ENCODE peak calls at places on chromosomes 11 and 22, in four cellular contexts. Z is heart left ventricle, F is heart right ventricle, V is mammary epithelial cell. P is an unnamed sample.
A peak's percentile ranks its signal among the peaks of the same experiment; 100 is the strongest.

GRCh38 chr11:123235117-123235686 is 40.2 kb upstream of the CLMP start:
- DNase-seq in F (peak; percentile 53), V (no peak), Z (peak; percentile 71), P (peak; percentile 69)

GRCh38 chr11:122743949-122744876 is 88.7 kb downstream of the UBASH3B start:
- DNase-seq in F (no peak), V (no peak), Z (no peak), P (no peak)

GRCh38 chr11:47863189-47863892 is 15.2 kb upstream of the NUP160 start:
- DNase-seq in Z (no peak), F (no peak), V (no peak), P (peak; percentile 89)

GRCh38 chr11:126060651-126061220 is 1.9 kb downstream of the CDON start:
- DNase-seq in V (no peak), F (no peak), Z (no peak), P (no peak)

GRCh38 chr11:92206441-92206840 is 18.2 kb upstream of the FAT3 start:
- DNase-seq in V (no peak), F (no peak), Z (no peak), P (no peak)

GRCh38 chr22:46996595-46997310 is 234.3 kb downstream of the TBC1D22A start:
- DNase-seq in V (peak; percentile 3), F (no peak), Z (no peak), P (no peak)

GRCh38 chr22:27999876-28000275 is 80.8 kb upstream of the PITPNB start:
- DNase-seq in V (no peak), F (no peak), Z (no peak), P (no peak)

GRCh38 chr11:17719028-17719939 is at the start of gene MYOD1:
- DNase-seq in V (no peak), Z (no peak), F (no peak), P (peak; percentile 5)

GRCh38 chr11:446886-447285 is 3.2 kb upstream of the PTDSS2 start:
- DNase-seq in F (no peak), Z (peak; percentile 61), V (peak; percentile 60), P (no peak)

GRCh38 chr11:61725632-61726280 is 26.7 kb upstream of the MYRF start:
- DNase-seq in V (peak; percentile 29), Z (no peak), F (no peak), P (peak; percentile 77)

GRCh38 chr11:65915821-65916251 is 3.0 kb downstream of the C11orf68 start:
- DNase-seq in Z (peak; percentile 87), V (peak; percentile 94), F (peak; percentile 70), P (peak; percentile 98)
- H3K4me3 ChIP-seq in Z (peak overlapping the region; percentile 14), V (no peak overlapping the region), F (no peak overlapping the region), P (peak overlapping the region; percentile 85)

GRCh38 chr11:75350743-75351540 is 519 bp downstream of the ARRB1 start:
- DNase-seq in V (no peak), F (peak; percentile 57), Z (peak; percentile 81), P (peak; percentile 48)
- TF ChIP-seq CTCF in V (no peak), F (no peak), Z (no peak), P (no peak)

DNA sequence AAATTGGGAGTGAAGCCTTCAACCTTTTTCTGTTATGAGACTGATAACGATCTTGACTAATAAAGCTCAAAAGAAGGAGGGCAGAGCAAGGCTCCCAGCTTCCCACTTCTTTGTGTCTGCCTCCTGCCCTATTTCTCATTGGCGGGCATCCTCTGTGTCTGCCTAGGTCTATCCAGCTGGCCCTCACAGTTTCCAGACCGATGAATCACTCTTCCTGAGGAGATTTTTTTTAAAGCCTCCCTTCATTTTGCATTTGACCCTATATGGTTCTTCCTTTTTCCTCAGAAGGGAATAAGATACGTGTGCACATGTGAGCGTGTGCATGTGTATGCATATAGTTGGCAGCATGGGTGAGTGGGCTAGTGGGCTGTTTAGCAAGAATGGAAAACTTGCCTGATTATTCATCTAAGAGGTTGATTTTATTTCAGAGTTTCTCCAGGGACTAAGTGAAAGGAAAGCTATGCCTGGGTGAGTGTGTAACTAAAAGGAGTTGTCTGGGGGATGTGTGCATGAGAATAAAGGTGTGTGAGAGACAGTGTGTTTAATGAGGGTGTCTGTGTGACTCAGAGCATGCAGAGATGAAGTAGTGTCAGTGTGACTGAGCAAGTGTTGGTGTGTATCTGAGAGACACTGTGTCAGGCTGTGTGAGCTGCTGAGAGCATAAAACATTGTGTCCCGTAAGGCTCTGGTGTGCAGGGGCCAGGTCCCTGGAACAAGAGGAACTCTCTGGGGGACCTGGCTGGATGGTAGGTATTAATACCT is 12.2 kb downstream of the PHLDB1 start:
- DNase-seq in F (no peak), Z (peak; percentile 55), V (peak; percentile 94), P (peak; percentile 96)
- H3K4me3 ChIP-seq in F (no peak overlapping the region), Z (no peak overlapping the region), V (no peak overlapping the region), P (peak overlapping the region; percentile 15)

GRCh38 chr11:102930451-102930850 is 25.1 kb downstream of the MMP13 start:
- DNase-seq in V (no peak), F (no peak), Z (no peak), P (no peak)
- TF ChIP-seq CTCF in V (no peak), F (no peak), Z (no peak), P (no peak)

GRCh38 chr11:65558002-65558784 is at the start of gene LTBP3:
- DNase-seq in Z (peak; percentile 92), V (peak; percentile 77), F (peak; percentile 87), P (peak; percentile 71)

GRCh38 chr11:65555693-65556231 is 2.4 kb downstream of the LTBP3 start:
- DNase-seq in V (peak; percentile 92), Z (peak; percentile 80), F (peak; percentile 62), P (peak; percentile 93)

GRCh38 chr11:65554842-65555395 is 3.2 kb downstream of the LTBP3 start:
- DNase-seq in V (no peak), F (no peak), Z (no peak), P (no peak)

GRCh38 chr11:65557280-65558001 is 718 bp downstream of the LTBP3 start:
- DNase-seq in V (no peak), Z (no peak), F (peak; percentile 43), P (no peak)

DNA sequence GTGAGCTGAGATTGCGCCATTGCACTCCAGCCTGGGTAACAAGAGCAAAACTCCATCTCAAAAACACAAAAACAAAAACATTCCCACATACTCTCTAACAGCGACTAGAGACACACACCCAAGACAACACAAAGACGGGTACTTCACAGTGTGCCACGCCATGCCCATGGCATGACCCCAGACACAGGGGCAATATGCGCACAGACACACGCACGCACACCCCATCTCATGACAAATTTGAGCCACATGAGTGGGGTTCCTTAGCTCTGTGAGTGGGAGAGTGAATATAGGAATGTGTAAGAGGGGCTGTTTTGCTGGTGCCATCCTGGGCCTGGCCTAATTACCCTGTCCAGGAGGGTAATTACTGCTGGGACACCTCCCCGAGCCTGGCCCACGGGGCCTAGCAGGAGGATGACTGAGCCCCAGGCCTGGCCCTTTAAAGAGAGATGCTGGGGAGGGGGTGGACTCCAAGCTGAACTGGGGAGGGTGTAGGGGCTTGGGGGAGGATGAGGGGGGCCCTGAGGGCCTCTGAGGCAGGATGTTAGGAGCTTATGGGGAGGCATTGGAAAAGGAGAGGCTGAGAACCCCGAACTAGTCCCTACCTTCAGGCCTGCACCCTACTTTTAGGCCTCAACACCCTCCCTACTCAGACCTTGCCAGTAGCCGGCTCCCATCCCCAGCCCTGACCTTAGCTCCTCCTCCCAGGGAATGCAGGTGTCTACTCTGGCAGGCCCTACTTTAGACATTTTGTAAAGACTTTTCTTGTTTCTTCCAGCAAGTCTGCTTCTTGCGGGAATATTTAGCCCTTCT is 1.5 kb downstream of the LTBP3 start:
- DNase-seq in F (no peak), V (peak; percentile 34), Z (no peak), P (no peak)
- H3K4me3 ChIP-seq in F (peak overlapping the region; percentile 73), V (peak overlapping the region; percentile 31), Z (peak overlapping the region; percentile 66), P (peak overlapping the region; percentile 54)

GRCh38 chr11:23112987-23113886 is 253.0 kb upstream of the CCDC179 start:
- DNase-seq in V (peak; percentile 41), Z (peak; percentile 29), F (no peak), P (peak; percentile 48)
- TF ChIP-seq CTCF in V (peak; percentile 44), Z (no peak), F (no peak), P (peak; percentile 57)

DNA sequence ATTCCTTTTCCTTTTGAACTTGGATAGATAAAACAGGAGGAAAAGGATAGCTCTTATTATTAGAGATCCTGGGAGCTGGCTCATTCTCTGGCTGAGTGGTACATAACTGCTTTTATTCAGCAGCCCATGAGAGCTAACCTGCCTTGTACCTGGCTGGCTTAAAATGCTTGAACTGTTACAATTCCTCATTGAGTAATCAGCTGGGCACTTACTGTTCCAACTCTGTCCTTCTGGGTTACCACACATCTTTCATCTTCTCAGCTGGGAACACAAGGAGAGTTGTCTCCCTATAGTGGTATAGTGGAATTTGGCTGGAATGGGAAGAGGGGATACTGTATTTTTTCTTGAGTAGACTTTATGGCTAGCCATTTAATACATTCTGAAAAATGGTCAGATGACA is 39.8 kb upstream of the SPTBN2 start:
- DNase-seq in V (peak; percentile 61), F (no peak), Z (no peak), P (peak; percentile 4)
- H3K4me3 ChIP-seq in V (no peak overlapping the region), F (no peak overlapping the region), Z (no peak overlapping the region), P (no peak overlapping the region)

DNA sequence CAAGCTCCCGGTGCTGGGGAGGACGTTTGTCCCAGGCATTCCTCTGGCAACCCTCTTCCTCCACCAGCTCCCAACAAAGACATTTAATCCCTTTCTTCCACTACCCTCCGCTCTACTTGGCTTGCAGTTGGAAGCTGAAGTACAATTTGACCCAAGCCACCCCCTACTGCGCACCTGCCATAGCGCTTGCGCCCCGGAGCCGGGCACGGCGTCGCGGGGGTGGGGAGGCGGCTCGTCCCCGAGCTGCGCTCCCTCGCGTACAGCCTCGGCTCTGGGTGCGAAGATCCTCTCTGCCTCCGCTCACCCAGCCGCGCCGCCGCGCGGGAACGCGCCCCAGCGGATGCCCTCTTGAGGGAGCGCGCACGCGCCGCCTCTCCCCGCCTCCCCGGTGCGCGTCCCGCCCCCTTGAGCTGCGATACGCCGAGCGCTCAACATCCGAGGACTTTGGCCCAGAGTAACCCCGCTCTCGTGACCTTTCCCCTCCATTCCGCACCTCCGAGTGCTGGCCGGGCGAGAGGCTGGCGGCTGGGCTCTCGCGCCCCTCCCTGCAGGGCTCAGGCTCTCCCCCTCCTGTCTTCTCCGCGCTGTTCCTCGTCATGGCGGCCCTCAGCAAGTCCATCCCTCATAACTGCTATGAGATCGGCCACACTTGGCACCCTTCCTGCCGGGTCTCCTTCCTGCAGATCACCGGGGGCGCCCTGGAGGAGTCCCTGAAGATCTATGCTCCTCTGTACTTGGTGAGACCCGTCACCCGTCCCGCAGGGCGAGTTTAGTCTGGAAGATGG is at the start of gene TMEM135:
- DNase-seq in V (peak; percentile 92), F (peak; percentile 96), Z (peak; percentile 97), P (peak; percentile 92)
- TF ChIP-seq CTCF in V (no peak), F (no peak), Z (no peak), P (no peak)

GRCh38 chr11:57321388-57321995 is 3.3 kb downstream of the TNKS1BP1 start:
- DNase-seq in Z (peak; percentile 51), F (no peak), V (peak; percentile 45), P (no peak)
- H3K4me3 ChIP-seq in Z (peak overlapping the region; percentile 89), F (peak overlapping the region; percentile 75), V (peak overlapping the region; percentile 54), P (peak overlapping the region; percentile 67)

GRCh38 chr11:119578466-119579220 is 150.4 kb downstream of the NECTIN1 start:
- DNase-seq in F (no peak), V (no peak), Z (no peak), P (peak; percentile 21)

GRCh38 chr11:119567667-119568582 is 145.0 kb upstream of the THY1 start:
- DNase-seq in F (no peak), V (peak; percentile 52), Z (no peak), P (peak; percentile 97)

GRCh38 chr11:119571311-119571710 is 148.3 kb upstream of the THY1 start:
- DNase-seq in F (no peak), V (no peak), Z (no peak), P (no peak)

GRCh38 chr11:119573858-119574257 is 150.9 kb upstream of the THY1 start:
- DNase-seq in V (no peak), Z (no peak), F (no peak), P (no peak)

GRCh38 chr11:119572481-119573424 is 149.8 kb upstream of the THY1 start:
- DNase-seq in Z (no peak), V (peak; percentile 87), F (no peak), P (no peak)
- TF ChIP-seq CTCF in Z (no peak), V (no peak), F (no peak), P (no peak)